ENCODE peak calls at places on chromosomes 12 and 14, in six cellular contexts. Q is HCT116, L is HepG2, R is IMR-90, Z is upper lobe of left lung, W is A549. F is an unnamed sample.

GRCh38 chr12:88334271-88334670 is 192.2 kb downstream of the TMTC3 start:
- DNase-seq in Q (no peak), L (no peak), R (peak), Z (no peak), W (no peak), F (peak)

GRCh38 chr14:98173291-98173690 is 1098.7 kb downstream of the BCL11B start:
- DNase-seq in Q (no peak), L (no peak), R (no peak), Z (peak), W (no peak), F (no peak)

GRCh38 chr12:74334770-74335169 is 202.9 kb upstream of the ATXN7L3B start:
- DNase-seq in Q (peak), L (no peak), R (peak), Z (no peak), W (no peak), F (no peak)

GRCh38 chr14:93137864-93138263 is 22.1 kb upstream of the ITPK1 start:
- DNase-seq in Q (no peak), L (peak), R (peak), Z (peak), W (no peak), F (peak)

GRCh38 chr12:118035194-118036041 is 18.9 kb downstream of the RFC5 start:
- DNase-seq in Q (no peak), L (no peak), R (peak), Z (no peak), W (no peak), F (no peak)

GRCh38 chr12:87758271-87758670 is 270.9 kb downstream of the C12orf50 start:
- DNase-seq in Q (no peak), L (no peak), R (peak), Z (no peak), W (no peak), F (no peak)

GRCh38 chr12:99232324-99232723 is 415.2 kb upstream of the GARIN6 start:
- DNase-seq in Q (no peak), L (no peak), R (no peak), Z (no peak), W (no peak), F (no peak)

GRCh38 chr12:19834596-19834995 is 395.3 kb downstream of the AEBP2 start:
- DNase-seq in Q (no peak), L (no peak), R (no peak), Z (no peak), W (no peak), F (no peak)

GRCh38 chr12:12927211-12928079 is 24.5 kb downstream of the GPRC5D start:
- DNase-seq in Q (peak), L (peak), R (peak), Z (peak), W (peak), F (peak)

DNA sequence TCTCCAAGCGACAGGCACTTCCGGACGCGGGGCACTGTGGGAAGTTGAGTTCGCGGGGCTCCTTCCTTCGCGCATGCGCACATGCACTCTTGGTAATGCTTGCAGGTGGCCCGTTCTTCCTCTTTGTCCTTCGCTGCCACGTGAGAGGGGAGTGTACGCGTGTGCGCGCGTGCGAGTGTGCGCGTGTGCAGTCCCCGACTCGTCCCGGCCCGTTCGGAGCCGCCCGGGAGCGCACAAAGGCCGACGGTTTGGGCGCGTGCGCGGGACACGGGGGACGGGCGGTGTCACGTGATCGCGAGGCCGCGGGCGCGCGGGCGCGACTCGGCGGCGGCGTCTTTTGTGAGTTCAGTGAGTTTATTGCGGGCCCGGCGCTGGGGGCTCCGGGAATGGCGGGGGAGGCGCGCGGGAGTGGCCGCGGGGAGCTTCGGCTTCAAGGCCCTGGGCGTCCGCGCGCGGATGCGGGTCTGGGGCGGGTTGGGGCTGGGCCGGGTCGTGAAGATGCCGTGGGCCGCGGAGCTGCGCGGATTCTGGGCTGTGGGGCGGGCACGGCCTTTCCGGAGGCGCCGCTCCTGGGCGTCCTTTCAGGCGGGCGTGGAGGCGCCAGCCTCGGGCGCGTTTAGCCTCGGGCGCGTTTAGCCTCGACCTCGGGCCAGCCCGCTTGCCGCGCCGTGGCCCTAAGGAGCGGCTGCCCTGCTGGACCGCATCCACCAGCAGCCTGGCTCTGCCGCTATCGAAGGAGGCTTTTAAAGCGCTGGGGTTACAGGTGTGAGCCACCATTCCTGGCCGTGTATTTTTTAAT is at the start of gene ZNF84:
- DNase-seq in Q (peak), L (peak), R (peak), Z (peak), W (peak), F (peak)
- TF ChIP-seq POLR2A in Q (no peak), L (peak), R (peak), Z (peak), W (peak), F (peak)

DNA sequence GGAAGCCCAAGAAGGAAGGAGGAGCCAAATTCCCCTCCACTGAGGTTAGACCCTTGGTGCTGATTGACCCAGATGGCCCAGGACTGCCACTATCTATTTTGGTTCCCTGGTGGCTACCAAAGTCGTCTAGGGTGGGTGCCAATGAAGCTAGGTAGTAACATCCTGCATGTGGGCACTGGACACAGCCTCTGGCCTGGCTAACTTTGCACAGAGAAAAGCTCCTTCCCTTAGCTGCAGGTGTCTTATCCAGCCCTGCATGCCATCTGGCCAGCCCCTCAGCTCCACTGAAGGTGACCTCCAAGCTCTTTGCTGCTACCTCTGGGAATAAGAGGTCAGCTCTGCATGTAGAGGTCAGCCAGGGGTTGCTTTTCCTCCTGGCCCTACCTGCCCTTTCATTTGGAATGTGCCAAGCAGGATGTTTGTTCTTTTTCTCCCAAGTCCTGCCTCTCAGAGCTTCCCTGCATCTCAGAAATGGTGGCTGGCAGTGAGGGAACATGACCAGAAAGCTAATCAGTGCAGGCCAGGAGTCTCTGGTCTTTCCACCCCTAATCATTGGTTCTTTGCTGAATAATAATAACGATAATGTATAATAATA is 34.0 kb downstream of the JDP2 start:
- DNase-seq in Q (no peak), L (no peak), R (no peak), Z (no peak), W (no peak), F (no peak)
- TF ChIP-seq POLR2A in Q (no peak), L (no peak), R (no peak), Z (no peak), W (no peak), F (no peak)

DNA sequence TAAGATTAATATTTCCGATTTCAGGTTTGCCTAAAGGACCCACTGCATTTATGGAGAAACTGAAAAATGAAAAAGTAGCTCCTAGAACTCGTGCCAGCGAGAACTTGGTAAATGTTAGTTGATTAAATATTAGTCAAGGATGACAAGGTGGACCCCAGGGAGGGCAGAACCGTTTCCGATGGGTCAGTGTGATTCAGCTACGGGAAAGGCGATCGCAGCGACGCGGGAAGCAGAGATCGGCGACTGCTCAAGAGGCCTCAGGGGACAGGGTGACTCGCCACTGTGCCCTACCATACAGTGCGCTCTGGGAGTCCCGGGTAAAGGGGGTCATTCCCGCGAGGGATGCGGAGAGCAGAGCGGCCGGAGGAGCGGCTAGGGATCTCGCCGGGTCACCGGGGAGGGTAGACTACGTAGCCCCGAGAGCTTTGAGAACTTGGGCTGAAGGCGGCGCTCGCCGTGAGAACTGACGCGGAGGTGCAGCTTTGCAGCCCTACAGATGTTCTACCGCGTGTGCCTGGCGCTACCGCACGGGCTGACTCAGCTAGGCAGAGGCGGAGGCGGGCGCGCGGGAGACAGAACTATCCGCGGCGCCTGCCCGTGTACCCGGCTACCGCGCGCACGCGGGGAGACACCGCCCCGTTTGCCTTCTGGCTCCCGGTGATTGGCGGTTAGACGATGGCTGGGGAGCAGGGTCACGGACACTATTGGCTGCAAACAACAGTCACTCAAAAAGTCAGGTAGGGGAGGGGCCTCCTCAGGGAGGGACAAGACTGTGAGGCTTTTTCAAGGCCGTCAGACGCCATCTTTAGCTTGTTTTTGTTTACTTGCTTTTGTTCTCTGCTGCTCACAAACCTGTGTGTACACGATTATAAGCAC is 3.2 kb downstream of the C14orf93 start:
- DNase-seq in Q (peak), L (peak), R (peak), Z (peak), W (peak), F (peak)
- TF ChIP-seq POLR2A in Q (peak), L (peak), R (peak), Z (peak), W (peak), F (peak)

GRCh38 chr12:11860026-11860425 is 210.6 kb downstream of the ETV6 start:
- DNase-seq in Q (no peak), L (no peak), R (no peak), Z (no peak), W (no peak), F (no peak)
- TF ChIP-seq POLR2A in Q (no peak), L (no peak), R (no peak), Z (no peak), W (no peak), F (no peak)

GRCh38 chr12:6982532-6982931 is 11.8 kb downstream of the EMG1 start:
- DNase-seq in Q (no peak), L (no peak), R (no peak), Z (no peak), W (no peak), F (no peak)

DNA sequence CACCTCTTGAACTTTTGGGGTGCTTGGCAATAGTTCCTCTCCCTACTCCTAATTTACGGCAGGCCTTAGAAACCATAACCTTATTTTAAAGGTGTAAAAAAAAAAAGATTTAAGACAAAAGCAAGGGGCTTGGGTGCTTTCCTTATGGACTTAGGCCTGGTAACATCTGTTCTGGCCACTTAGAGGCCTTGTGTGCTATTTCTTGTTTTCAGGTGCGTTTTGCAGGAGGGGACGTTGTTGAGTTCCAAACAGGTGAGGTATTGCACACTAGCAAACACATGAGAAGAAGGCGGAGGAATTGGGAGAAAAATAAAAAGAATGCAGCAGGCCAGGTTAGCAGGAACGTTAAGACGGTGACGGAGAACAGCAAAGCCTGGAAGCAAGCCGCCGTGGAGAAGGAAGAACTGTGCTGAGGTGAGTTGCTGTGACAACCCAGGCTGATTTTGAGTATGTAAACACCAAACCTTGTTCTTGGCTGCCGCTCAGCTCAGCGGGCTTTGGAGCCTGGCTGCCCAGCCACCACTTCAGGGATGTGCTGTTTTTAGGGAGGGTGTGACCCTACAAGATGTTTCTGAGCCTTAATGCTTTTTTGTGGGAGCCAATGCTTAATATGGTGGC is 17.4 kb downstream of the EMG1 start:
- DNase-seq in Q (no peak), L (no peak), R (no peak), Z (peak), W (no peak), F (peak)
- TF ChIP-seq POLR2A in Q (no peak), L (no peak), R (no peak), Z (no peak), W (no peak), F (no peak)

GRCh38 chr12:128813392-128813791 is 10.4 kb downstream of the SLC15A4 start:
- DNase-seq in Q (no peak), L (no peak), R (no peak), Z (no peak), W (no peak), F (no peak)

GRCh38 chr12:128814411-128815261 is 9.1 kb downstream of the SLC15A4 start:
- DNase-seq in Q (no peak), L (no peak), R (no peak), Z (no peak), W (no peak), F (no peak)

GRCh38 chr12:128810182-128811127 is 13.3 kb downstream of the SLC15A4 start:
- DNase-seq in Q (no peak), L (no peak), R (no peak), Z (no peak), W (no peak), F (no peak)

GRCh38 chr12:128813883-128814282 is 9.9 kb downstream of the SLC15A4 start:
- DNase-seq in Q (no peak), L (no peak), R (no peak), Z (no peak), W (no peak), F (no peak)

GRCh38 chr12:128811806-128812205 is 12.0 kb downstream of the SLC15A4 start:
- DNase-seq in Q (no peak), L (no peak), R (no peak), Z (no peak), W (no peak), F (no peak)
- TF ChIP-seq POLR2A in Q (no peak), L (no peak), R (no peak), Z (no peak), W (no peak), F (no peak)

DNA sequence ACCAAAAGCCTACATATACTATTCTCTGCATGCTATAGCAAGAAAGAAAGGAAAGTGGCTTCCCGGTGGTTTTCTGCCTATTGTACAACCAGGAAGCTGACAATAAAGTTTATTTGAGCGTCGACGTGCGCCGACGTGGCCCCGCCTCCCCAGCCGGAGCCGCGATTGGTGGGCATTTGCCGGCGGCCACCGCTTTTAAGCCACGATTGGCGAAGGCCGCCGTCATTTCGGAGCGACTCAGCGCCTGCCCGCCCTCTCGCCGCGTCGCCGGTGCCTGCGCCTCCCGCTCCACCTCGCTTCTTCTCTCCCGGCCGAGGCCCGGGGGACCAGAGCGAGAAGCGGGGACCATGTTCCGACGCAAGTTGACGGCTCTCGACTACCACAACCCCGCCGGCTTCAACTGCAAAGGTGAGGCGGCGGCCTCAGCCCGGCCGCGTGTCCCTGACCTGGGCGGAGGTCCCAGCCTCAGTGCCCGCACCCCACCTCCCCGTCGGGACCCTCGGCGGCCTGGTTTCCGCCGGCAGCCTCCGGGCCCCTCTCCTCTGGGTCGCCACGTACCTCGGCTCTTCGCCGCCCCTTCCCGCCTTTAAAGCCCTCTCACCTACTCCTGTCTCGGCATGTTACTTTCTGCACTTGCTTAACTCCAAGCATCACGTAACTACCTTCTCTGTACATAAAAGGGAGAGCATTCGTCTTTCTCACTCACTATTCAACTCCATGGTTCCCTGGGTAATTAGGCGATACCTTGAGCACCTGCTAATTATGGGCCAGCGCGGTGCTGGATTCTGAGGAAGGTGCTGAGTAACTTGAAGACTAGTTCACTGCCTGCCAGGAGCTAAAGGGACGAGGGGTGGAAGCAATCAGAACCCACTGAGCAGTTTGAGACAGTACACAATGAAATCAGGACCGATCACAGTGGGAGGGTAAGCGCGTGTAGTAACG is at the start of gene RTRAF:
- DNase-seq in Q (peak), L (peak), R (peak), Z (peak), W (peak), F (peak)
- TF ChIP-seq POLR2A in Q (peak), L (peak), R (peak), Z (peak), W (peak), F (peak)